ENCODE peak calls at places on chromosome 7, in ten cellular contexts. One of them, this sample, is unnamed.
A peak's percentile ranks its signal among the peaks of the same experiment; 100 is the strongest.

GRCh38 chr7:135164357-135165021 is 6.0 kb downstream of the CYREN start:
- DNase-seq in NCI-H1436 treated with DMSO at 0.1 percent for 48 hours: no peak
- DNase-seq in naive thymus-derived CD4-positive, alpha-beta T cell: no peak
- DNase-seq in activated gamma-delta T cell treated with anti-CD3 and anti-CD28 coated beads, Interleukin-2, amount 50 U/mL, for 16 hours: no peak
- DNase-seq in left ventricle myocardium inferior: no peak
- DNase-seq in stimulated activated naive B cell treated with anti-CD40 and anti-IgM and Interleukin-4, amounts not matched to agents 10 μg/mL and 1 μg/mL and 100 μg/mL, for 72 hours: no peak
- DNase-seq in H54: no peak
- DNase-seq in DND-41: no peak
- DNase-seq in M059J: no peak
- DNase-seq in NAMALWA: no peak
- DNase-seq in this sample: no peak

GRCh38 chr7:979886-980571 is 3.0 kb upstream of the CYP2W1 start:
- DNase-seq in stimulated activated naive B cell treated with anti-CD40 and anti-IgM and Interleukin-4, amounts not matched to agents 10 μg/mL and 1 μg/mL and 100 μg/mL, for 72 hours: no peak
- DNase-seq in H54: no peak
- DNase-seq in activated gamma-delta T cell treated with anti-CD3 and anti-CD28 coated beads, Interleukin-2, amount 50 U/mL, for 16 hours: no peak
- DNase-seq in NCI-H1436 treated with DMSO at 0.1 percent for 48 hours: no peak
- DNase-seq in naive thymus-derived CD4-positive, alpha-beta T cell: no peak
- DNase-seq in left ventricle myocardium inferior: no peak
- DNase-seq in NAMALWA: peak; percentile 66
- DNase-seq in M059J: peak; percentile 17
- DNase-seq in DND-41: no peak
- DNase-seq in this sample: no peak

GRCh38 chr7:38629621-38630020 is 1.6 kb downstream of the AMPH start:
- DNase-seq in DND-41: no peak
- DNase-seq in NCI-H1436 treated with DMSO at 0.1 percent for 48 hours: no peak
- DNase-seq in H54: no peak
- DNase-seq in naive thymus-derived CD4-positive, alpha-beta T cell: no peak
- DNase-seq in left ventricle myocardium inferior: no peak
- DNase-seq in stimulated activated naive B cell treated with anti-CD40 and anti-IgM and Interleukin-4, amounts not matched to agents 10 μg/mL and 1 μg/mL and 100 μg/mL, for 72 hours: no peak
- DNase-seq in M059J: peak; percentile 20
- DNase-seq in activated gamma-delta T cell treated with anti-CD3 and anti-CD28 coated beads, Interleukin-2, amount 50 U/mL, for 16 hours: no peak
- DNase-seq in NAMALWA: no peak
- DNase-seq in this sample: no peak

GRCh38 chr7:232571-233455 is 40.4 kb downstream of the FAM20C start:
- DNase-seq in H54: peak; percentile 96
- DNase-seq in NAMALWA: no peak
- DNase-seq in NCI-H1436 treated with DMSO at 0.1 percent for 48 hours: no peak
- DNase-seq in DND-41: no peak
- DNase-seq in left ventricle myocardium inferior: no peak
- DNase-seq in naive thymus-derived CD4-positive, alpha-beta T cell: no peak
- DNase-seq in M059J: peak; percentile 59
- DNase-seq in stimulated activated naive B cell treated with anti-CD40 and anti-IgM and Interleukin-4, amounts not matched to agents 10 μg/mL and 1 μg/mL and 100 μg/mL, for 72 hours: no peak
- DNase-seq in activated gamma-delta T cell treated with anti-CD3 and anti-CD28 coated beads, Interleukin-2, amount 50 U/mL, for 16 hours: no peak
- DNase-seq in this sample: no peak

GRCh38 chr7:1368682-1369571 is 90.3 kb downstream of the MICALL2 start:
- DNase-seq in DND-41: no peak
- DNase-seq in NCI-H1436 treated with DMSO at 0.1 percent for 48 hours: peak; percentile 10
- DNase-seq in activated gamma-delta T cell treated with anti-CD3 and anti-CD28 coated beads, Interleukin-2, amount 50 U/mL, for 16 hours: no peak
- DNase-seq in stimulated activated naive B cell treated with anti-CD40 and anti-IgM and Interleukin-4, amounts not matched to agents 10 μg/mL and 1 μg/mL and 100 μg/mL, for 72 hours: no peak
- DNase-seq in H54: no peak
- DNase-seq in NAMALWA: peak; percentile 49
- DNase-seq in left ventricle myocardium inferior: no peak
- DNase-seq in naive thymus-derived CD4-positive, alpha-beta T cell: no peak
- DNase-seq in M059J: peak; percentile 17
- DNase-seq in this sample: no peak

GRCh38 chr7:26948617-26949118 is 84.3 kb upstream of the SKAP2 start:
- DNase-seq in left ventricle myocardium inferior: no peak
- DNase-seq in activated gamma-delta T cell treated with anti-CD3 and anti-CD28 coated beads, Interleukin-2, amount 50 U/mL, for 16 hours: no peak
- DNase-seq in M059J: no peak
- DNase-seq in NAMALWA: no peak
- DNase-seq in NCI-H1436 treated with DMSO at 0.1 percent for 48 hours: no peak
- DNase-seq in naive thymus-derived CD4-positive, alpha-beta T cell: no peak
- DNase-seq in DND-41: no peak
- DNase-seq in H54: no peak
- DNase-seq in stimulated activated naive B cell treated with anti-CD40 and anti-IgM and Interleukin-4, amounts not matched to agents 10 μg/mL and 1 μg/mL and 100 μg/mL, for 72 hours: no peak
- DNase-seq in this sample: no peak

GRCh38 chr7:67765481-67765880 is 768.8 kb downstream of the TYW1 start:
- DNase-seq in naive thymus-derived CD4-positive, alpha-beta T cell: no peak
- DNase-seq in stimulated activated naive B cell treated with anti-CD40 and anti-IgM and Interleukin-4, amounts not matched to agents 10 μg/mL and 1 μg/mL and 100 μg/mL, for 72 hours: no peak
- DNase-seq in activated gamma-delta T cell treated with anti-CD3 and anti-CD28 coated beads, Interleukin-2, amount 50 U/mL, for 16 hours: no peak
- DNase-seq in DND-41: no peak
- DNase-seq in NCI-H1436 treated with DMSO at 0.1 percent for 48 hours: no peak
- DNase-seq in M059J: no peak
- DNase-seq in H54: no peak
- DNase-seq in left ventricle myocardium inferior: no peak
- DNase-seq in NAMALWA: no peak
- DNase-seq in this sample: no peak

GRCh38 chr7:7867835-7868234 is 100.8 kb upstream of the GLCCI1 start:
- DNase-seq in NAMALWA: peak; percentile 67
- DNase-seq in DND-41: no peak
- DNase-seq in stimulated activated naive B cell treated with anti-CD40 and anti-IgM and Interleukin-4, amounts not matched to agents 10 μg/mL and 1 μg/mL and 100 μg/mL, for 72 hours: no peak
- DNase-seq in activated gamma-delta T cell treated with anti-CD3 and anti-CD28 coated beads, Interleukin-2, amount 50 U/mL, for 16 hours: no peak
- DNase-seq in NCI-H1436 treated with DMSO at 0.1 percent for 48 hours: no peak
- DNase-seq in left ventricle myocardium inferior: no peak
- DNase-seq in M059J: no peak
- DNase-seq in H54: no peak
- DNase-seq in naive thymus-derived CD4-positive, alpha-beta T cell: no peak
- DNase-seq in this sample: peak; percentile 37

GRCh38 chr7:112938895-112939588 is 147.6 kb downstream of the GPR85 start:
- DNase-seq in H54: peak; percentile 8
- DNase-seq in NCI-H1436 treated with DMSO at 0.1 percent for 48 hours: no peak
- DNase-seq in activated gamma-delta T cell treated with anti-CD3 and anti-CD28 coated beads, Interleukin-2, amount 50 U/mL, for 16 hours: no peak
- DNase-seq in stimulated activated naive B cell treated with anti-CD40 and anti-IgM and Interleukin-4, amounts not matched to agents 10 μg/mL and 1 μg/mL and 100 μg/mL, for 72 hours: no peak
- DNase-seq in naive thymus-derived CD4-positive, alpha-beta T cell: no peak
- DNase-seq in M059J: peak; percentile 54
- DNase-seq in left ventricle myocardium inferior: peak; percentile 22
- DNase-seq in NAMALWA: peak; percentile 66
- DNase-seq in DND-41: peak; percentile 68
- DNase-seq in this sample: peak; percentile 64

GRCh38 chr7:39587393-39587792 is 21.2 kb downstream of the YAE1 start:
- DNase-seq in H54: peak; percentile 45
- DNase-seq in M059J: peak; percentile 56
- DNase-seq in stimulated activated naive B cell treated with anti-CD40 and anti-IgM and Interleukin-4, amounts not matched to agents 10 μg/mL and 1 μg/mL and 100 μg/mL, for 72 hours: no peak
- DNase-seq in naive thymus-derived CD4-positive, alpha-beta T cell: no peak
- DNase-seq in NCI-H1436 treated with DMSO at 0.1 percent for 48 hours: no peak
- DNase-seq in activated gamma-delta T cell treated with anti-CD3 and anti-CD28 coated beads, Interleukin-2, amount 50 U/mL, for 16 hours: no peak
- DNase-seq in left ventricle myocardium inferior: no peak
- DNase-seq in NAMALWA: no peak
- DNase-seq in DND-41: no peak
- DNase-seq in this sample: no peak

GRCh38 chr7:127447326-127447945 is 54.9 kb upstream of the ZNF800 start:
- DNase-seq in stimulated activated naive B cell treated with anti-CD40 and anti-IgM and Interleukin-4, amounts not matched to agents 10 μg/mL and 1 μg/mL and 100 μg/mL, for 72 hours: peak; percentile 51
- DNase-seq in M059J: peak; percentile 57
- DNase-seq in activated gamma-delta T cell treated with anti-CD3 and anti-CD28 coated beads, Interleukin-2, amount 50 U/mL, for 16 hours: peak; percentile 28
- DNase-seq in naive thymus-derived CD4-positive, alpha-beta T cell: peak; percentile 47
- DNase-seq in H54: peak; percentile 38
- DNase-seq in NAMALWA: peak; percentile 94
- DNase-seq in DND-41: peak; percentile 29
- DNase-seq in NCI-H1436 treated with DMSO at 0.1 percent for 48 hours: no peak
- DNase-seq in left ventricle myocardium inferior: no peak
- DNase-seq in this sample: no peak

GRCh38 chr7:7524121-7524520 is 11.6 kb downstream of the COL28A1 start:
- DNase-seq in naive thymus-derived CD4-positive, alpha-beta T cell: no peak
- DNase-seq in stimulated activated naive B cell treated with anti-CD40 and anti-IgM and Interleukin-4, amounts not matched to agents 10 μg/mL and 1 μg/mL and 100 μg/mL, for 72 hours: no peak
- DNase-seq in H54: no peak
- DNase-seq in M059J: no peak
- DNase-seq in activated gamma-delta T cell treated with anti-CD3 and anti-CD28 coated beads, Interleukin-2, amount 50 U/mL, for 16 hours: no peak
- DNase-seq in NAMALWA: no peak
- DNase-seq in DND-41: no peak
- DNase-seq in NCI-H1436 treated with DMSO at 0.1 percent for 48 hours: no peak
- DNase-seq in left ventricle myocardium inferior: no peak
- DNase-seq in this sample: no peak